ENCODE peak calls at places on chromosomes 2 and 18, in eight cellular contexts. N is GM12864, L is NB4, P is left lung, Z is ascending aorta, D is GM13977, Q is stomach, O is left ventricle myocardium inferior. H is an unnamed sample.
A peak's percentile ranks its signal among the peaks of the same experiment; 100 is the strongest.

GRCh38 chr2:40721595-40721994 is 269.7 kb upstream of the SLC8A1 start:
- DNase-seq in L (peak; percentile 4), Z (no peak), D (no peak), P (no peak), O (no peak), Q (no peak), N (no peak), H (no peak)

GRCh38 chr2:237864940-237865622 is 5.7 kb downstream of the RAMP1 start:
- DNase-seq in Q (no peak), D (no peak), P (no peak), L (no peak), O (no peak), Z (no peak), N (no peak), H (no peak)

GRCh38 chr2:100184055-100184737 is 41.8 kb upstream of the AFF3 start:
- DNase-seq in Z (no peak), Q (no peak), N (no peak), P (no peak), D (no peak), O (no peak), L (peak; percentile 84), H (no peak)

GRCh38 chr18:34223164-34223892 is 1.4 kb downstream of the NOL4 start:
- DNase-seq in O (no peak), N (no peak), L (no peak), P (peak; percentile 72), Z (no peak), Q (no peak), D (no peak), H (no peak)

GRCh38 chr18:76994086-76994654 is 138.4 kb downstream of the MBP start:
- DNase-seq in O (no peak), Q (no peak), D (no peak), Z (no peak), P (no peak), N (no peak), L (no peak), H (no peak)

GRCh38 chr18:67705748-67706147 is 189.2 kb upstream of the DSEL start:
- DNase-seq in N (no peak), L (no peak), Q (no peak), O (no peak), Z (no peak), D (no peak), P (no peak), H (no peak)

GRCh38 chr2:36362291-36362690 is 6.7 kb downstream of the CRIM1 start:
- DNase-seq in D (no peak), N (no peak), Q (no peak), Z (no peak), P (no peak), O (no peak), L (no peak), H (no peak)

GRCh38 chr2:24852026-24852425 is 58.8 kb downstream of the CENPO start:
- DNase-seq in D (no peak), Z (no peak), N (no peak), Q (no peak), P (no peak), O (peak; percentile 10), L (no peak), H (no peak)

GRCh38 chr2:236165491-236166156 is 2.6 kb downstream of the GBX2 start:
- DNase-seq in O (no peak), Q (no peak), P (no peak), Z (no peak), D (peak; percentile 36), L (no peak), N (no peak), H (no peak)

GRCh38 chr2:207619764-207620203 is 5.4 kb downstream of the METTL21A start:
- DNase-seq in O (no peak), Q (no peak), P (no peak), Z (no peak), L (peak; percentile 58), D (peak; percentile 39), N (no peak), H (no peak)

GRCh38 chr18:75105551-75106254 is 103.2 kb downstream of the PTGR3 start:
- DNase-seq in P (no peak), N (no peak), Q (no peak), D (no peak), Z (no peak), O (no peak), L (no peak), H (no peak)

GRCh38 chr2:196248467-196249104 is 77.2 kb upstream of the STK17B start:
- DNase-seq in Q (no peak), N (no peak), Z (no peak), O (no peak), D (no peak), P (no peak), L (peak; percentile 56), H (no peak)

GRCh38 chr2:237403024-237403882 is 10.7 kb downstream of the COL6A3 start:
- DNase-seq in D (no peak), N (no peak), L (no peak), Q (no peak), P (no peak), O (no peak), Z (no peak), H (no peak)

GRCh38 chr2:136527560-136527959 is 237.8 kb upstream of the THSD7B start:
- DNase-seq in N (no peak), Z (no peak), D (no peak), Q (no peak), O (no peak), L (peak; percentile 60), P (no peak), H (no peak)

GRCh38 chr2:219571311-219572236 is at the start of gene OBSL1:
- DNase-seq in O (peak; percentile 85), N (no peak), Z (no peak), Q (peak; percentile 63), P (peak; percentile 85), L (peak; percentile 89), D (peak; percentile 62), H (no peak)

GRCh38 chr18:34495434-34495833 is 214.7 kb upstream of the DTNA start:
- DNase-seq in Q (no peak), D (no peak), L (peak; percentile 48), P (no peak), N (no peak), O (no peak), Z (no peak), H (no peak)

GRCh38 chr2:172539767-172540166 is 16.1 kb upstream of the PDK1 start:
- DNase-seq in P (no peak), Z (no peak), N (no peak), L (no peak), Q (no peak), O (no peak), D (no peak), H (no peak)

GRCh38 chr2:134771313-134771801 is 52.6 kb upstream of the TMEM163 start:
- DNase-seq in Q (no peak), Z (no peak), N (no peak), O (no peak), P (no peak), D (no peak), L (no peak), H (no peak)

GRCh38 chr18:32776525-32776924 is 3.7 kb upstream of the KLHL14 start:
- DNase-seq in L (no peak), D (no peak), O (no peak), Q (no peak), P (no peak), Z (no peak), N (no peak), H (no peak)

GRCh38 chr2:234818937-234819336 is 132.9 kb upstream of the SH3BP4 start:
- DNase-seq in D (no peak), N (no peak), L (no peak), Z (no peak), O (no peak), P (no peak), Q (no peak), H (no peak)
- TF ChIP-seq CTCF in D (no peak), N (peak; percentile 26), L (no peak), Z (no peak), O (no peak), P (no peak), Q (no peak), H (no peak)

GRCh38 chr2:129744649-129745048 is 234.8 kb upstream of the RAB6C start:
- DNase-seq in D (no peak), P (no peak), Z (no peak), O (peak; percentile 36), Q (peak; percentile 37), N (no peak), L (no peak), H (no peak)
- TF ChIP-seq CTCF in D (no peak), P (no peak), Z (no peak), O (no peak), Q (no peak), N (no peak), L (no peak), H (no peak)

DNA sequence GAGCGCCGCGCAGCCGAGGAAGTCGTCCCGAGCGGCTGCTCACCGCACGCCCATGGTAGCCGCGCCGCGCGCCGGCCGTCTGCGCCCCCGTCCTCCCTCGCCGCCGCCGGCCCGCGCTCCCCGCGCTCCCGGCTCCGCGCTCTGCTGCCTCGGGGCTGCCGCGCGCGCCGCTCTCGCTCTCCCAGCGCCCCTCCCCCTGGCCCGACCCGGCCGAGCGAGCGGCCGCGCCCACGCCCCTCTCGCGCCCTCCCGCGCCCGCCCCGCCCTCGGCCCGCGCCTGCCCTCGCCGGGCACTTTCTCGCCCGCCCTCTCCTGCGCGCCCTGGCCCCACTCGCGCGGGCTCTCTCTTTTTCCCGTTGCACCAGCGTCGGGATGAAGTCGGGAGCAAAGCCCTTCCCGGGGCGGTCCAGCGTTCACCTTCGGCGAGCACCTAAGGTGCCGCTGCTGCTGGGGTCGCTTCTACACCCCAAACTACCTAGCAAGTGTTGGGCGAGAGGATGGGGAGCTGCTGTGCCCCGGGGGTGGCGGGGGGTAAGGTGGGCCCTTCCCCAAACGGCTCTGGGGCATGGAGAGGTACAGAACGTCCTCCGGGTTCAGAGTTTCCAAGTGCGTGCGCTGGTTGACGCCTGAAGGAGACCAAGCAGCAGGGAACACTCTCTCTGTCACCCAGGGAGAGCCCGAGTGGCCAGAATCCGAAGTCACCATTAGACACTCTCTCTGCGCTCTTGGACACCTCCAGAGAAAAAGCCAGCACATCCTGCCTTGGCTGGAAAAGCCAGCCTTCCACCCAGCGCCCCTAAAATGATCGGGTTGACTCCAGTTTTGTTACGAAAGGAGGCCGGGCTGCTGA is at the start of gene COLEC12:
- DNase-seq in N (no peak), Z (no peak), D (peak; percentile 31), L (no peak), O (peak; percentile 50), Q (no peak), P (peak; percentile 84), H (no peak)
- TF ChIP-seq CTCF in N (no peak), Z (no peak), D (no peak), L (no peak), O (no peak), Q (no peak), P (no peak), H (no peak)

GRCh38 chr2:65319674-65320041 is 92.0 kb downstream of the ACTR2 start:
- DNase-seq in Z (no peak), N (no peak), O (no peak), Q (no peak), P (no peak), L (no peak), D (no peak), H (no peak)

GRCh38 chr2:65317841-65318240 is 90.2 kb downstream of the ACTR2 start:
- DNase-seq in Z (no peak), O (no peak), Q (no peak), L (no peak), D (no peak), P (no peak), N (no peak), H (no peak)

GRCh38 chr2:65316072-65316471 is 88.4 kb downstream of the ACTR2 start:
- DNase-seq in O (peak; percentile 66), N (no peak), L (no peak), Z (peak; percentile 40), P (no peak), D (no peak), Q (peak; percentile 84), H (no peak)

GRCh38 chr2:65319080-65319673 is 91.5 kb downstream of the ACTR2 start:
- DNase-seq in L (no peak), P (no peak), Q (no peak), O (no peak), N (no peak), Z (no peak), D (no peak), H (no peak)

GRCh38 chr2:65320042-65320711 is 92.5 kb downstream of the ACTR2 start:
- DNase-seq in P (no peak), Q (no peak), D (peak; percentile 62), L (peak; percentile 38), Z (no peak), N (no peak), O (no peak), H (no peak)
- TF ChIP-seq CTCF in P (no peak), Q (no peak), D (peak; percentile 42), L (no peak), Z (peak; percentile 10), N (peak; percentile 66), O (peak; percentile 21), H (no peak)